ENCODE peak calls at places on chromosomes 2 and 18, in eight cellular contexts. W, M, T, A, X, S, F and N are unnamed samples.

GRCh38 chr2:119252186-119253113 is 28.8 kb downstream of the STEAP3 start:
- DNase-seq in W (no peak), M (no peak), T (peak; percentile 87), A (peak; percentile 93), X (peak; percentile 30), S (peak; percentile 96), F (no peak), N (peak; percentile 76)

GRCh38 chr2:49858113-49858490 is 703.8 kb upstream of the FSHR start:
- DNase-seq in W (no peak), M (no peak), T (no peak), A (no peak), X (no peak), S (no peak), F (no peak), N (no peak)

GRCh38 chr2:184006998-184007397 is 591.3 kb upstream of the ZNF804A start:
- DNase-seq in W (no peak), M (no peak), T (no peak), A (no peak), X (no peak), S (no peak), F (no peak), N (no peak)

GRCh38 chr2:227376911-227377396 is 2.2 kb downstream of the TM4SF20 start:
- DNase-seq in W (no peak), M (no peak), T (peak; percentile 67), A (no peak), X (no peak), S (peak; percentile 41), F (no peak), N (peak; percentile 23)

GRCh38 chr2:165586019-165586418 is 116.5 kb downstream of the CSRNP3 start:
- DNase-seq in W (no peak), M (no peak), T (no peak), A (no peak), X (no peak), S (no peak), F (no peak), N (no peak)

GRCh38 chr2:167013227-167013626 is 124.9 kb downstream of the XIRP2 start:
- DNase-seq in W (no peak), M (no peak), T (no peak), A (no peak), X (no peak), S (no peak), F (no peak), N (no peak)

GRCh38 chr2:96524482-96525210 is 11.9 kb upstream of the ARID5A start:
- DNase-seq in W (no peak), M (no peak), T (no peak), A (no peak), X (no peak), S (no peak), F (no peak), N (no peak)

GRCh38 chr2:177808984-177809809 is 263.4 kb downstream of the PDE11A start:
- DNase-seq in W (no peak), M (no peak), T (no peak), A (no peak), X (no peak), S (no peak), F (no peak), N (no peak)

GRCh38 chr2:42618972-42619371 is 50.5 kb downstream of the MTA3 start:
- DNase-seq in W (no peak), M (no peak), T (peak; percentile 33), A (peak; percentile 32), X (no peak), S (peak; percentile 47), F (no peak), N (no peak)

GRCh38 chr2:18094277-18094676 is 215.8 kb downstream of the KCNS3 start:
- DNase-seq in W (no peak), M (no peak), T (no peak), A (no peak), X (no peak), S (no peak), F (no peak), N (no peak)

GRCh38 chr2:78351208-78351607 is 674.3 kb upstream of the REG3G start:
- DNase-seq in W (no peak), M (no peak), T (no peak), A (no peak), X (no peak), S (no peak), F (no peak), N (no peak)

GRCh38 chr18:76453057-76453561 is 41.9 kb downstream of the ZNF516 start:
- DNase-seq in W (no peak), M (no peak), T (no peak), A (no peak), X (no peak), S (no peak), F (no peak), N (no peak)

GRCh38 chr2:114546511-114546910 is 104.1 kb downstream of the DPP10 start:
- DNase-seq in W (no peak), M (no peak), T (no peak), A (no peak), X (no peak), S (no peak), F (no peak), N (no peak)

GRCh38 chr2:163658556-163658955 is 77.3 kb downstream of the FIGN start:
- DNase-seq in W (no peak), M (no peak), T (peak; percentile 44), A (no peak), X (no peak), S (no peak), F (no peak), N (no peak)

GRCh38 chr18:59813942-59814341 is 85.9 kb upstream of the PMAIP1 start:
- DNase-seq in W (no peak), M (no peak), T (no peak), A (no peak), X (no peak), S (peak; percentile 17), F (no peak), N (no peak)

GRCh38 chr2:101533611-101534601 is 59.0 kb upstream of the RFX8 start:
- DNase-seq in W (no peak), M (peak; percentile 98), T (no peak), A (no peak), X (no peak), S (no peak), F (peak; percentile 85), N (no peak)

GRCh38 chr2:226118471-226119429 is 680.9 kb downstream of the IRS1 start:
- DNase-seq in W (no peak), M (peak; percentile 6), T (peak; percentile 96), A (peak; percentile 87), X (peak; percentile 14), S (peak; percentile 94), F (no peak), N (peak; percentile 68)

GRCh38 chr18:31513189-31513907 is 15.4 kb downstream of the DSG2 start:
- DNase-seq in W (no peak), M (no peak), T (peak; percentile 63), A (no peak), X (no peak), S (no peak), F (no peak), N (no peak)

GRCh38 chr2:120546077-120546864 is 189.4 kb upstream of the GLI2 start:
- DNase-seq in W (no peak), M (no peak), T (peak; percentile 84), A (peak; percentile 93), X (peak; percentile 59), S (peak; percentile 86), F (no peak), N (peak; percentile 86)

GRCh38 chr2:161416294-161416632 is at the start of gene TBR1:
- DNase-seq in W (no peak), M (no peak), T (no peak), A (no peak), X (no peak), S (no peak), F (no peak), N (no peak)

GRCh38 chr2:69762513-69763494 is 20.9 kb downstream of the ANXA4 start:
- DNase-seq in W (no peak), M (peak; percentile 83), T (no peak), A (no peak), X (no peak), S (no peak), F (peak; percentile 16), N (no peak)

GRCh38 chr2:204277226-204277625 is 268.0 kb upstream of the PARD3B start:
- DNase-seq in W (no peak), M (no peak), T (no peak), A (no peak), X (no peak), S (no peak), F (no peak), N (no peak)

GRCh38 chr2:217732995-217733394 is 269.8 kb downstream of the TNS1 start:
- DNase-seq in W (no peak), M (no peak), T (peak; percentile 20), A (peak; percentile 50), X (no peak), S (peak; percentile 62), F (no peak), N (no peak)

GRCh38 chr18:46283268-46283667 is 179.1 kb downstream of the HAUS1 start:
- DNase-seq in W (no peak), M (no peak), T (peak; percentile 13), A (no peak), X (no peak), S (no peak), F (no peak), N (no peak)

GRCh38 chr2:42927334-42928160 is 135.2 kb upstream of the HAAO start:
- DNase-seq in W (no peak), M (no peak), T (no peak), A (no peak), X (no peak), S (peak; percentile 46), F (no peak), N (no peak)

GRCh38 chr2:170354409-170354808 is 176.5 kb downstream of the MYO3B start:
- DNase-seq in W (no peak), M (no peak), T (no peak), A (no peak), X (no peak), S (no peak), F (no peak), N (no peak)

GRCh38 chr2:154507186-154507585 is 191.3 kb upstream of the KCNJ3 start:
- DNase-seq in W (no peak), M (no peak), T (no peak), A (no peak), X (no peak), S (no peak), F (no peak), N (no peak)

GRCh38 chr2:199463000-199463692 is 5.4 kb upstream of the SATB2 start:
- DNase-seq in W (no peak), M (peak; percentile 61), T (peak; percentile 42), A (no peak), X (no peak), S (peak; percentile 73), F (peak; percentile 25), N (no peak)